ENCODE peak calls at places on chromosome 5, in four cellular contexts. U, V, L and G are unnamed samples.

GRCh38 chr5:118953652-118954005 is 34.7 kb downstream of the DTWD2 start:
- ATAC-seq in V (no peak), L (no peak), U (no peak), G (no peak)

GRCh38 chr5:159928122-159928960 is 12.1 kb downstream of the ADRA1B start:
- ATAC-seq in V (no peak), L (no peak), U (peak), G (peak)

GRCh38 chr5:134100283-134101011 is 14.0 kb upstream of the TCF7 start:
- ATAC-seq in V (no peak), L (no peak), U (no peak), G (no peak)

GRCh38 chr5:116734717-116735072 is 160.1 kb upstream of the SEMA6A start:
- ATAC-seq in V (no peak), U (no peak), L (no peak), G (peak)

GRCh38 chr5:149617760-149618306 is 36.5 kb downstream of the ARHGEF37 start:
- ATAC-seq in U (no peak), L (no peak), V (no peak), G (no peak)

GRCh38 chr5:172858511-172858989 is 24.5 kb downstream of the ERGIC1 start:
- ATAC-seq in V (peak), L (peak), U (no peak), G (no peak)

GRCh38 chr5:169547508-169547907 is 36.1 kb upstream of the SPDL1 start:
- ATAC-seq in L (no peak), U (no peak), V (no peak), G (no peak)

GRCh38 chr5:95273956-95274520 is 10.9 kb downstream of the MCTP1 start:
- ATAC-seq in L (no peak), U (no peak), V (no peak), G (no peak)

GRCh38 chr5:176762489-176762888 is 47.9 kb upstream of the UNC5A start:
- ATAC-seq in V (no peak), U (peak), L (no peak), G (no peak)

DNA sequence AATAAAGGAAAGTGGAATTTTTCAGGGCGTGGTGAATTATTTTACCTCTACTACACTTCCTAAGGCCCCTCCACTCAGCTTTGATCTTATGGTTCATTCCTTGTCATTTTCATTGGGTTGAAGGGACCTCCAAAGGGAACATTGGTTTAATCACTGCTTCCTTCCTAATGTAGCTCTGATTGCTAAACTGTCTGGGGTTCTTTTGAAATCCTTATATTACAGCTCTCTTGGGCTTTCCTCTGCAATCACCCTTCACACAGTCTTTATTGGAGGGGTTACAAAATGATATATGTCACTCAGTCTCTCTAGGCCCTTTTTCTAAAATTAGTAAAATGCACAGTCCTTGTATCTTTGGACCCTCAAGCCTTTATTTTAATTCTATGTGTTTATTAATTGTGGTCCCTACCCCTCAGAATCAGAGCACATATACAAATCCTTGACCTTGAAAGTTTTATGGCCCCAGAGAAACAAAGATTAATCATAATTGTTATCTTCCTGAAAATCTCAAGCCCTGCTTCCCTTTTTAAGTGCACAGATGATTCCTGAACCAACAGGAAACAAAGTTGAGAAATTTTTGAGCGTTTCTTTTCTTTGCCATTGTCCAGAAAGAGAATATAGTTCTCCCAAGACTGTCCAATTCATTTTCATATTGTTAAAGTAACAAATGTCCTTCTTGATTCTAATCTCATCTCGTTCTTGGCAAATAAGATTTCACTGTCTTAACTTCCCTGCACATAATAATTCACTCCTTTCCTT is 330.0 kb downstream of the ARRDC3 start:
- ATAC-seq in V (no peak), U (no peak), L (no peak), G (peak)
- H3K27ac ChIP-seq in V (no peak), U (no peak), L (no peak), G (no peak)

GRCh38 chr5:36606437-36607113 is at the start of gene SLC1A3:
- ATAC-seq in L (peak), U (peak), V (no peak), G (peak)
- TF ChIP-seq POLR2AphosphoS5 in L (no peak), U (peak), V (no peak), G (peak)

GRCh38 chr5:154793599-154794524 is 38.7 kb downstream of the LARP1 start:
- ATAC-seq in V (no peak), U (no peak), L (no peak), G (no peak)

GRCh38 chr5:154794525-154795234 is 39.5 kb downstream of the LARP1 start:
- ATAC-seq in U (no peak), L (no peak), V (no peak), G (no peak)

GRCh38 chr5:154795235-154795596 is 40.0 kb downstream of the LARP1 start:
- ATAC-seq in L (no peak), V (no peak), U (no peak), G (no peak)

GRCh38 chr5:154788212-154788611 is 33.0 kb downstream of the LARP1 start:
- ATAC-seq in V (no peak), U (no peak), L (no peak), G (no peak)

DNA sequence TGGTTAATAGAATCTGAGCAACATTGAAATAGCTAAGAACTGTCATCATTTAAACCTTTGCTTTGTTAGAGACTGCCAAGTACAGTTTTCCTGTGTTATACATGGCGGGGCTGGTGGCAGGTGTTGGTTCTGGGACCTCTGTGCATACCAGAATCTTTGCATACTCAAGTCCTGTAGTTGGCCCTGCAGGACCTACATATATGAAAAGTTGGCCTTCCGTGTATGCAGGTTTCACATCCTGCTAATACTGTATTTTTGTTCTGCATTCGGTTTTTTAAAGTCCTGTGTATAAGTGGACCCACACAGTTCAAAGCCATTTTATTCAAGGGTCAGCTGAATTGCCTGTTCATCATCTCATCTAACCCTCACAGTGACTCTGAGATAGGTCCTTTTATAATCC is 36.4 kb downstream of the LARP1 start:
- ATAC-seq in L (no peak), V (no peak), U (no peak), G (no peak)
- H3K27ac ChIP-seq in L (no peak), V (no peak), U (no peak), G (no peak)

GRCh38 chr5:122701640-122702523 is 73.0 kb upstream of the SNX2 start:
- ATAC-seq in U (no peak), L (no peak), V (no peak), G (no peak)
- TF ChIP-seq POLR2AphosphoS5 in U (no peak), L (no peak), V (no peak), G (no peak)

GRCh38 chr5:67459233-67459632 is 262.6 kb upstream of the CD180 start:
- ATAC-seq in U (no peak), L (no peak), V (no peak), G (no peak)

GRCh38 chr5:67451640-67452279 is 255.2 kb upstream of the CD180 start:
- ATAC-seq in L (no peak), V (no peak), U (no peak), G (no peak)

GRCh38 chr5:67454957-67455561 is 258.5 kb upstream of the CD180 start:
- ATAC-seq in U (no peak), L (no peak), V (no peak), G (no peak)

GRCh38 chr5:67453526-67453925 is 256.9 kb upstream of the CD180 start:
- ATAC-seq in L (no peak), V (no peak), U (no peak), G (no peak)

DNA sequence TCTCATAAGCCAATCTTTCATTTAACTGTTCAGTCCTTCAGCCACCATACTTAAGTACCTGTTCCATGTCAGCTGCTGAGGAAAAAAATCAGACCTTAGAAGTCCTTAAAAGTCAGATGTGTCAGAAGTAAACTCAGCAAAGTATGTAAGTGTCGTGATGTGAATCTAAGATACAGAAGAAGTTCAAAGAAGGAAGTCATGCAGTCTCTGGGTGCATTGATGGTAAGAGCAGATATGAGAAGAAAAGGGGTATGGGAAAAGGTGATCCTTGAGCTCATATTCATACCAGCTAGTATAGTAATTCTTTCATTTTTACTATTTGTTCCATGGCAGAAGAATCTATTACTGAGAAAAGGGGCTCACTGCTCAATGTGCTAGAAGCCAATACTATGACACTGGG is 259.4 kb upstream of the CD180 start:
- ATAC-seq in V (no peak), U (no peak), L (no peak), G (no peak)
- H3K27ac ChIP-seq in V (no peak), U (no peak), L (no peak), G (no peak)

GRCh38 chr5:30446456-30446855 is 747.0 kb upstream of the CDH6 start:
- ATAC-seq in L (no peak), V (no peak), U (no peak), G (no peak)
- TF ChIP-seq POLR2AphosphoS5 in L (no peak), V (no peak), U (no peak), G (no peak)

GRCh38 chr5:32276173-32276853 is 36.4 kb downstream of the MTMR12 start:
- ATAC-seq in V (no peak), L (peak), U (no peak), G (peak)

GRCh38 chr5:32275421-32275765 is 37.3 kb downstream of the MTMR12 start:
- ATAC-seq in L (no peak), V (peak), U (no peak), G (no peak)

GRCh38 chr5:32272746-32273145 is 40.0 kb downstream of the MTMR12 start:
- ATAC-seq in L (no peak), V (no peak), U (no peak), G (no peak)

GRCh38 chr5:32277782-32278181 is 35.0 kb downstream of the MTMR12 start:
- ATAC-seq in L (no peak), V (no peak), U (no peak), G (no peak)

DNA sequence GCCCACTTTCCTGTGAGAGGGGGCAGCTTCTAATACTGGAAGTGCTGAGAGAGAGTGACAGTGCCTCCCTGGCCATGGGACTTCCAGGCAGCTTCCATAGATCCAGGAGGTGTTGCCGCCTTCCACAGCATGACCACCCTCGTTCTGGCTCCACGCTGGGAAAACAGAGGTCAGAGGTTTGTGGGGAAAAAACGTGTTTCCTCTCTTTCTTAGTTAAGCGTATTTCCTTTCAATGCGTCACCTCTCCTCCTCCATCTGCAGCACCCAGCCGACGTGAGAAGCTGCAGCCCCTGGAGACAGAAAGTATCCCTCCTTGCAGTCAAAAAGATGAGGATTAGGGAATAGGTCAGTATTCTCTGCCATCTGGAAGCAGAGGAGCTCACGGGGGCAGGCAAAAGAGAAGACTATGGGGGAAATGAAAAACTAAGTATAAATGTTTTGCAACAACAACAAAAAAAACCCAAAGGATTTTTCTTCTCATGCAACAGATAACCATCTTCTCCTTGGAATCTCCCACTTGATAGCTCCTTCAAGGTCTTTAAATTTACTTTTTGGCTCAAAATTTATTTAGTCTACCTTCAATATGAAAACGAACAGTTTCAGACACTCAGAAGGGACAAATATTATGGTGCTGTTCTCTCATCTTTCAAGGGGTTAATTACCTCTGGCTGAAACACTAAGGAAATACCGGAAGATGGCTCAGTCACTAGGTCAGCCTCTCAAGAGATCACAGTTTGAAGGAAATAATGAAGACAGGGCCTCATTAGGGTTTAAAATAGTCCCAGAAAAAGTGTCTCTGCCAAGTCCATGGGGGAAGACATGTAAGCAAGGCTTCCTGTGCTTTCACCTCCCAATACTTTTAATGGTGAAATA is 38.0 kb downstream of the MTMR12 start:
- ATAC-seq in V (no peak), U (no peak), L (no peak), G (peak)
- H3K27ac ChIP-seq in V (peak), U (no peak), L (no peak), G (peak)